ENCODE peak calls at places on chromosome 2, in eight cellular contexts. A, X, N, Z, H, M, R and J are unnamed samples.
A peak's percentile ranks its signal among the peaks of the same experiment; 100 is the strongest.

GRCh38 chr2:110674620-110675555 is 3.0 kb downstream of the BUB1 start:
- DNase-seq in A (no peak), X (no peak), N (peak; percentile 39), Z (no peak), H (no peak), M (peak; percentile 87), R (no peak), J (no peak)

GRCh38 chr2:197184959-197185586 is 125.5 kb downstream of the ANKRD44 start:
- DNase-seq in A (peak; percentile 87), X (no peak), N (peak; percentile 80), Z (no peak), H (peak; percentile 90), M (peak; percentile 88), R (no peak), J (no peak)

GRCh38 chr2:225742487-225742886 is 343.0 kb downstream of the NYAP2 start:
- DNase-seq in A (no peak), X (no peak), N (no peak), Z (no peak), H (no peak), M (no peak), R (no peak), J (no peak)

GRCh38 chr2:109336296-109336695 is 207.3 kb downstream of the SH3RF3 start:
- DNase-seq in A (no peak), X (no peak), N (no peak), Z (no peak), H (no peak), M (no peak), R (no peak), J (no peak)

GRCh38 chr2:57549642-57550102 is 496.9 kb upstream of the VRK2 start:
- DNase-seq in A (no peak), X (no peak), N (no peak), Z (no peak), H (no peak), M (no peak), R (no peak), J (no peak)

GRCh38 chr2:191976436-191976835 is 129.5 kb upstream of the CAVIN2 start:
- DNase-seq in A (no peak), X (no peak), N (peak; percentile 94), Z (peak; percentile 18), H (no peak), M (no peak), R (no peak), J (no peak)

GRCh38 chr2:233470007-233470687 is 96.4 kb downstream of the USP40 start:
- DNase-seq in A (peak; percentile 83), X (no peak), N (no peak), Z (no peak), H (peak; percentile 90), M (no peak), R (peak; percentile 85), J (peak; percentile 61)

GRCh38 chr2:241309684-241310117 is 5.8 kb downstream of the HDLBP start:
- DNase-seq in A (no peak), X (peak; percentile 70), N (peak; percentile 74), Z (no peak), H (no peak), M (peak; percentile 80), R (no peak), J (no peak)

GRCh38 chr2:163551974-163552373 is 183.8 kb downstream of the FIGN start:
- DNase-seq in A (no peak), X (no peak), N (peak; percentile 19), Z (no peak), H (no peak), M (no peak), R (no peak), J (no peak)

GRCh38 chr2:67570626-67571025 is 173.5 kb downstream of the ETAA1 start:
- DNase-seq in A (no peak), X (no peak), N (no peak), Z (no peak), H (no peak), M (no peak), R (no peak), J (no peak)

GRCh38 chr2:11534746-11535484 is 1.1 kb downstream of the GREB1 start:
- DNase-seq in A (no peak), X (no peak), N (no peak), Z (no peak), H (no peak), M (no peak), R (no peak), J (no peak)

GRCh38 chr2:157691695-157692094 is 63.0 kb upstream of the ACVR1C start:
- DNase-seq in A (no peak), X (no peak), N (no peak), Z (no peak), H (no peak), M (no peak), R (no peak), J (no peak)

GRCh38 chr2:191646612-191646902 is 31.4 kb upstream of the NABP1 start:
- DNase-seq in A (no peak), X (no peak), N (no peak), Z (no peak), H (no peak), M (no peak), R (no peak), J (no peak)

GRCh38 chr2:134193006-134193405 is 60.9 kb upstream of the MGAT5 start:
- DNase-seq in A (no peak), X (no peak), N (peak; percentile 42), Z (no peak), H (no peak), M (no peak), R (no peak), J (no peak)

GRCh38 chr2:60339286-60339685 is 214.2 kb downstream of the BCL11A start:
- DNase-seq in A (no peak), X (no peak), N (no peak), Z (no peak), H (no peak), M (no peak), R (no peak), J (no peak)

GRCh38 chr2:188820576-188820975 is 153.6 kb upstream of the COL3A1 start:
- DNase-seq in A (no peak), X (no peak), N (no peak), Z (no peak), H (no peak), M (no peak), R (no peak), J (no peak)

GRCh38 chr2:165902929-165903328 is 50.6 kb downstream of the TTC21B start:
- DNase-seq in A (no peak), X (no peak), N (no peak), Z (no peak), H (no peak), M (no peak), R (no peak), J (no peak)

GRCh38 chr2:201969938-201970785 is 63.5 kb upstream of the FZD7 start:
- DNase-seq in A (no peak), X (no peak), N (peak; percentile 98), Z (peak; percentile 78), H (no peak), M (no peak), R (no peak), J (no peak)
- H3K27ac ChIP-seq in A (no peak overlapping the region), X (no peak overlapping the region), N (no peak overlapping the region), Z (peak overlapping the region; percentile 65), H (no peak overlapping the region), M (no peak overlapping the region), R (no peak overlapping the region), J (no peak overlapping the region)

GRCh38 chr2:96526101-96526591 is 10.4 kb upstream of the ARID5A start:
- DNase-seq in A (no peak), X (no peak), N (no peak), Z (no peak), H (no peak), M (no peak), R (no peak), J (no peak)

GRCh38 chr2:96527990-96528679 is 8.4 kb upstream of the ARID5A start:
- DNase-seq in A (peak; percentile 60), X (peak; percentile 57), N (peak; percentile 45), Z (no peak), H (peak; percentile 91), M (peak; percentile 83), R (peak; percentile 49), J (peak; percentile 80)

GRCh38 chr2:96528680-96529375 is 7.7 kb upstream of the ARID5A start:
- DNase-seq in A (no peak), X (no peak), N (no peak), Z (no peak), H (peak; percentile 87), M (peak; percentile 78), R (no peak), J (no peak)

GRCh38 chr2:96526615-96527014 is 9.9 kb upstream of the ARID5A start:
- DNase-seq in A (no peak), X (no peak), N (no peak), Z (no peak), H (peak; percentile 63), M (no peak), R (no peak), J (no peak)

DNA sequence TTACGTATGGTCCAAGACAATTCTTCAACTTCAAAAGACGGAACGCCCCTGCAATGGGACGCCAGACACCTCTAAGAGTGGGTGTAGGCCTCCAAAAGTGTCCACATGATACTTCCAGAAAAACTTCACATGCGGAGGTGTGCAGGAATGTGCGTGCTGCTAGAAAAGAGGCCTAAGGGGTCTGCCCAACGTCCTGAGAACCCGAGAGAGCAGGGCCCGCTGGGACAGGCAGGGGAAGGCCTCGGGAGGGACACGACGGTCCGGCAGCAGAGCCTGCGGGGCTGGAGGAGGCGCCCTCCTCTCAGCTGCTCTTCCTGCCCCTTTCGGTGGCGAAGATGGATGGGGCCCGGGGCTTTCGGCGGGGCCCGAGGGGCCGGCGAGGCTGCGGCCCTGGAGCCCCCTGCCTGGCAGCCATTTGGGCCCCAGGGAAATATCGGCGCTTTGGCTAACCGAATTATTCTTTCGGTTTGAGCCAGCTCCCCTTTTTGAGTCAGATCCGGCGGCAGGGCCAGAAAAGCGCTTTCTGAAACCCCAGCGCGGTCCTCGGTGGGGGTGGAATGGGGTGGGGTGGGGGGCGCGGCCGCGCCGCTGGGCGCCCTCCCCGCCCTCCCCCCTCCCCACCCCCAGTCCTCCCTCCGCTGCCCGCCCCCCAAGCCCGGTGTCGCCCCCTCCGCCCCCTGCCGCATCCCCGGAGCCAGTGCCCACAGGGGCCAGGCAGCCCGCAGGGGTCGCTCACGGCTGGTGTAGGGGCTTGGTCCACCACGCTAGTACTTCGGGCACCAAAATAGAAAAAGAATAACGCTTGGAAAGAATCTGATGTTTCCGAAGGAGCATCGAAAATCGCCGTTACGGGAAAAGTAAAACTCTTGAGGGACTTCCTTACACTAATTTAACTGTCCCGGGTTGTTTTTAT is 9.2 kb upstream of the ARID5A start:
- DNase-seq in A (peak; percentile 61), X (no peak), N (no peak), Z (no peak), H (peak; percentile 66), M (peak; percentile 88), R (no peak), J (no peak)
- H3K27ac ChIP-seq in A (peak overlapping the region; percentile 98), X (peak overlapping the region; percentile 10), N (peak overlapping the region; percentile 64), Z (peak overlapping the region; percentile 68), H (peak overlapping the region; percentile 89), M (peak overlapping the region; percentile 77), R (peak overlapping the region; percentile 81), J (peak overlapping the region; percentile 53)

GRCh38 chr2:95306306-95306895 is 9.3 kb downstream of the KCNIP3 start:
- DNase-seq in A (no peak), X (no peak), N (no peak), Z (no peak), H (no peak), M (no peak), R (no peak), J (no peak)
- H3K27ac ChIP-seq in A (no peak overlapping the region), X (no peak overlapping the region), N (no peak overlapping the region), Z (no peak overlapping the region), H (no peak overlapping the region), M (no peak overlapping the region), R (no peak overlapping the region), J (no peak overlapping the region)

DNA sequence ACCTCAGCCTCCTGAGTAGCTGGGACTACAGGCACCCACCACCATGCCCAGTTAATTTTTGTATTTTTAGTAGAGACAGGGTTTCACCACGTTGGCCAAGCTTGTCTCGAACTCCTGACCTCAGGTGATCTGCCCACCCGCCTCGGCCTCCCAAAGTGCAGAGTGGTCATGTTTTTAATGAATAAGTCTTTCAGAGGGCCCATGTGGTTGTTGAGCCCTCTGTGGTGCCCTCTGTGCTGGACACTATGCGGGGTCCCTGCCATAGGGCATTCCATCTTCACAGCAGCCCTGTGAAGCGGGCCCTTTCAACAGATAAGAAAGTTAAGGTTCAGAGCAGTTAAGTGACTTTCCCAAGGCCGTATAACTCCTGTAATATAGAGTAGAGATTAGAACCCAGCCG is 25.9 kb downstream of the MYO7B start:
- DNase-seq in A (no peak), X (no peak), N (no peak), Z (no peak), H (no peak), M (peak; percentile 37), R (no peak), J (no peak)
- H3K27ac ChIP-seq in A (no peak overlapping the region), X (no peak overlapping the region), N (no peak overlapping the region), Z (no peak overlapping the region), H (no peak overlapping the region), M (no peak overlapping the region), R (no peak overlapping the region), J (no peak overlapping the region)